ENCODE peak calls at places on chromosomes 11 and 22, in seven cellular contexts. B, U, A, Z, N, R and Q are unnamed samples. For H3K36me3 and H3K9me3, the result is how much of the 10 kb centered on the place peaks cover.

GRCh38 chr11:65471410-65471762 is 27.5 kb upstream of the MALAT1 start:
- DNase-seq in B (peak), U (peak), A (no peak), Z (no peak), N (no peak), R (peak), Q (peak)

GRCh38 chr22:30004101-30004500 is 76.2 kb upstream of the HORMAD2 start:
- DNase-seq in B (no peak), U (no peak), A (no peak), Z (no peak), N (no peak), R (peak), Q (no peak)

GRCh38 chr11:12052676-12053605 is 44.5 kb upstream of the DKK3 start:
- DNase-seq in B (no peak), U (no peak), A (no peak), Z (no peak), N (no peak), R (no peak), Q (no peak)

GRCh38 chr11:16604784-16605439 is 133.5 kb upstream of the C11orf58 start:
- DNase-seq in B (peak), U (peak), A (peak), Z (peak), N (peak), R (peak), Q (peak)

GRCh38 chr11:118406599-118407166 is 5.3 kb downstream of the ATP5MG start:
- DNase-seq in B (no peak), U (no peak), A (no peak), Z (no peak), N (no peak), R (peak), Q (no peak)

GRCh38 chr11:15453211-15453715 is 338.5 kb downstream of the INSC start:
- DNase-seq in B (no peak), U (no peak), A (no peak), Z (no peak), N (no peak), R (no peak), Q (no peak)

GRCh38 chr22:30867746-30868662 is 100.6 kb downstream of the MORC2 start:
- DNase-seq in B (no peak), U (peak), A (no peak), Z (no peak), N (no peak), R (no peak), Q (no peak)

GRCh38 chr11:46248270-46249102 is 29.0 kb upstream of the CREB3L1 start:
- DNase-seq in B (no peak), U (no peak), A (no peak), Z (no peak), N (no peak), R (peak), Q (no peak)

GRCh38 chr11:97742717-97743116 is 1278.0 kb upstream of the CNTN5 start:
- DNase-seq in B (no peak), U (no peak), A (no peak), Z (no peak), N (no peak), R (no peak), Q (no peak)

GRCh38 chr11:75271730-75272129 is 31.2 kb downstream of the TPBGL start:
- DNase-seq in B (no peak), U (peak), A (no peak), Z (no peak), N (no peak), R (no peak), Q (peak)

GRCh38 chr11:121615506-121615905 is 162.7 kb upstream of the SORL1-AS1 start:
- DNase-seq in B (no peak), U (no peak), A (no peak), Z (no peak), N (no peak), R (peak), Q (no peak)

GRCh38 chr22:22458896-22459588 is 49.5 kb downstream of the ZNF280B start:
- DNase-seq in B (no peak), U (no peak), A (no peak), Z (no peak), N (no peak), R (peak), Q (no peak)

GRCh38 chr22:46694423-46695170 is 43.5 kb downstream of the CERK start:
- DNase-seq in B (no peak), U (no peak), A (no peak), Z (no peak), N (no peak), R (no peak), Q (no peak)

GRCh38 chr22:46695346-46696224 is 42.5 kb downstream of the CERK start:
- DNase-seq in B (no peak), U (no peak), A (no peak), Z (no peak), N (no peak), R (no peak), Q (no peak)

GRCh38 chr22:46696225-46696518 is 41.9 kb downstream of the CERK start:
- DNase-seq in B (no peak), U (no peak), A (no peak), Z (no peak), N (no peak), R (no peak), Q (no peak)

GRCh38 chr22:46691571-46691970 is 46.5 kb downstream of the CERK start:
- DNase-seq in B (no peak), U (no peak), A (no peak), Z (no peak), N (no peak), R (no peak), Q (no peak)

DNA sequence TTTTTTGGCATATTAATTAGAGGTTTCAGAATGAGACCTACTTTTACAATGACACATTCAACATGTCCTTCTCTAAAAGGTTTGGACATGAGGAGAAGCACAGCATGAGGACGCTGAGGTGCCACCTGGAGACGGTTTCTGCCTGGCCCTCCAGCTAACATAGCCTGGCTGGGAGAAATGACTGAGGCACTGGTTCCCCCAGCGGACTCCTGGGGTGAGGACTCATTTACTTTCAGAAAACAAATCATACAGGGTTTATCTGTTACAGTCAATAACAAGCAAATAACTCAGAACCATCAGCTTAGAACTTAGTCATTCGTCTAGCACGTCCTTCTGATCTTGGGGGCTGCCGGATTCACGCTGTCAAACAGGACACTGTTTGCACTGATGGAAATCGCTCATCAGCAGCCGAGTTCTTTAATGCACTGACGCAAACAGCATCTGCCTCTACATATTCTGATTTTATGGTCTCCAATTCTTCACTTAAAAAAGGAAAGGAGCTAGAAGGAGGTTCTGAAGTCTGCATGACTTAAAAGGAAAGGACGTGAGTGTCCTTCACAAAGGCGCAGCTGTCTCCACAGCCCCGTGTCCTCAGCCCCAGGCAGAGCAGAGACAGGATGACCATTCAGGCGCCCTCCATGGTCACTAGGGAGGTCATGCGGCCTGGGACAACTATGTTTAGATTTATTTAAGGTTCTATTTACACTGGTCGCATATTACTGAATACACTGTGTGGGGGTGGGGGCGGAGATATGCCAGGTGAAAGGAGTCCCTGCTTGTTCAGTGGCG is 44.2 kb downstream of the CERK start:
- DNase-seq in B (no peak), U (no peak), A (no peak), Z (no peak), N (no peak), R (no peak), Q (no peak)
- H3K36me3 ChIP-seq in B (half or more), U (half or more), A (half or more), Z (under half), N (under half), R (under half), Q (under half)

GRCh38 chr11:70574725-70575347 is 176.5 kb downstream of the CTTN start:
- DNase-seq in B (no peak), U (peak), A (no peak), Z (no peak), N (no peak), R (no peak), Q (no peak)
- H3K9me3 ChIP-seq in B (under half), U (under half), A (under half), Z (under half), N (under half), R (under half), Q (under half)

GRCh38 chr22:49793871-49794270 is 33.8 kb downstream of the BRD1 start:
- DNase-seq in B (no peak), U (no peak), A (no peak), Z (no peak), N (no peak), R (no peak), Q (no peak)
- H3K36me3 ChIP-seq in B (half or more), U (half or more), A (half or more), Z (under half), N (under half), R (under half), Q (under half)

GRCh38 chr22:49983148-49984042 is 22.8 kb downstream of the PIM3 start:
- DNase-seq in B (no peak), U (peak), A (no peak), Z (no peak), N (no peak), R (no peak), Q (peak)
- H3K9me3 ChIP-seq in B (under half), U (under half), A (under half), Z (under half), N (under half), R (under half), Q (under half)

DNA sequence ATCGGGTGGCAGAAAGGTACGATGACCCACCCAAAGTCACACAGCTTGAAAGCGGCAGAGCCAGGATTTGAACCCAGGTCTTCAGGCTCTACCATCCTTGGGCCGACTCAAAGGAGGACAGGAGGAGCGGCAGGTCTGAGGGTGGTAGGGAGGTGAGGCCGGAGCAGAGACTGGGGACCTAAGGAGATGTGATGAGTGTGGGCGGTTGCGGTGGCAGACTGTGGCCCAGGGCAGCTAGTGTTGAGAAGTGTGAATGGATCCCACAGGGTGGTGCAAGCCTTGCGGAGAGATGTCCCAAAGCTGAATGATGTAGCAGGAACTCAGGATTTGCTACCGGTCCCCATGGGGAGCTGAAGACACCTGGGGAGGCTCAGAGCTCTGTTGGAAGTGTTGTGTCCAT is 180.2 kb downstream of the MYO18B start:
- DNase-seq in B (no peak), U (no peak), A (no peak), Z (no peak), N (no peak), R (no peak), Q (no peak)
- H3K36me3 ChIP-seq in B (under half), U (under half), A (under half), Z (under half), N (under half), R (under half), Q (under half)

DNA sequence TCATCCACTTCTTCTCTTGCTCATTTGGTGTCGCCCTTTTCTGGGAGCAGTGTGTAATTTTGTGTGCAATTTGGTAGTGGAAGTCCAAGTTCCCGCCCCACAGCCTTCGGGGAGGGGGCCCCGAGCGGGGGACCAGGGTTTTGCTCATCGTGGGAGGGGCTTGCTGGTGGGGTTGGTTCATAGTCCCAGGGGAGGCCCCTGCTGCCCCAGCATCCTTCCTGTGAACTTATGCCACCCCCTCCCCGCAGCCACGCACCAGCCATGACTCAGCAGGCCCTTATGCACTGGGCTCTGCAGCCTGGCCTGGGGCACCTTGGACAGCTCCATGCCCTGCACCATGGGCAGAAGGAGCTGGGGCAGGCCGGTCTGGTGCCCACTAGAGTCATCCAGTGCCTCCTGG is 1183.6 kb downstream of the BRD1 start:
- DNase-seq in B (no peak), U (no peak), A (no peak), Z (no peak), N (no peak), R (peak), Q (no peak)
- H3K9me3 ChIP-seq in B (under half), U (under half), A (under half), Z (under half), N (under half), R (under half), Q (under half)

GRCh38 chr22:35769974-35770373 is 52.3 kb downstream of the APOL5 start:
- DNase-seq in B (no peak), U (no peak), A (no peak), Z (no peak), N (no peak), R (no peak), Q (no peak)
- H3K36me3 ChIP-seq in B (under half), U (under half), A (under half), Z (under half), N (under half), R (under half), Q (under half)

GRCh38 chr22:49078076-49078710 is 749.5 kb downstream of the BRD1 start:
- DNase-seq in B (no peak), U (peak), A (no peak), Z (no peak), N (no peak), R (no peak), Q (peak)
- H3K9me3 ChIP-seq in B (under half), U (under half), A (under half), Z (under half), N (under half), R (under half), Q (under half)

DNA sequence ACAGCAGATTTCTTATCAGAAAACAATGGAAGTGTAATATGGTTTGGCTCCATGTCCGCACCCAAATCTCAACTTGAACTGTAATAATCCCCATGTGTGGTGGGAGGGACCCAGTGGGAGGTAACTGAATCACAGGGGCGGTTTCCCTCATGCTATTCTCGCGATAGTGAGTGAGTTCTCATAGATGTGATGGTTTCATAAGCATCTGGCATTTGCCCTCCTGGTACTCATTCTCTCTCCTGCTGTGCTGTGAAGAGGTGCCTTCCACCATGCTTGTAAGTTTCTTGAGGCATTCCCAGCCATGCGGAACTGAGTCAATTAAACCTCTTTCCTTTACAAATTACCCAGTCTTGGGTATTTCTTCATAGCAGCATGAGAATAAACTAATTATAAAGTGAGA is 81.0 kb upstream of the SCUBE2 start:
- DNase-seq in B (no peak), U (no peak), A (no peak), Z (no peak), N (no peak), R (no peak), Q (no peak)
- H3K36me3 ChIP-seq in B (under half), U (under half), A (under half), Z (under half), N (under half), R (under half), Q (under half)

GRCh38 chr22:47568700-47569099 is 806.2 kb downstream of the TBC1D22A start:
- DNase-seq in B (no peak), U (no peak), A (no peak), Z (no peak), N (no peak), R (no peak), Q (no peak)
- H3K9me3 ChIP-seq in B (under half), U (under half), A (under half), Z (under half), N (under half), R (under half), Q (under half)